ENCODE peak calls at places on chromosomes 11 and 22, in five cellular contexts. One of them, this sample, is unnamed.

GRCh38 chr22:20572132-20572802 is 64.9 kb downstream of the MED15 start:
- DNase-seq in effector memory CD4-positive, alpha-beta T cell: no peak
- DNase-seq in T-helper 17 cell: no peak
- DNase-seq in OCI-LY7: no peak
- DNase-seq in EH: no peak
- DNase-seq in this sample: no peak

GRCh38 chr11:110376711-110377324 is 52.9 kb upstream of the FDX1 start:
- DNase-seq in effector memory CD4-positive, alpha-beta T cell: peak
- DNase-seq in T-helper 17 cell: no peak
- DNase-seq in OCI-LY7: peak
- DNase-seq in EH: peak
- DNase-seq in this sample: peak

GRCh38 chr11:116107229-116107628 is 603.0 kb upstream of the CADM1 start:
- DNase-seq in effector memory CD4-positive, alpha-beta T cell: no peak
- DNase-seq in T-helper 17 cell: no peak
- DNase-seq in OCI-LY7: no peak
- DNase-seq in EH: no peak
- DNase-seq in this sample: no peak

GRCh38 chr11:118156531-118157185 is 4.0 kb upstream of the SCN4B start:
- DNase-seq in effector memory CD4-positive, alpha-beta T cell: no peak
- DNase-seq in T-helper 17 cell: no peak
- DNase-seq in OCI-LY7: no peak
- DNase-seq in EH: no peak
- DNase-seq in this sample: peak

GRCh38 chr11:70304208-70304603 is 33.7 kb downstream of the PPFIA1 start:
- DNase-seq in effector memory CD4-positive, alpha-beta T cell: no peak
- DNase-seq in T-helper 17 cell: no peak
- DNase-seq in OCI-LY7: no peak
- DNase-seq in EH: no peak
- DNase-seq in this sample: no peak

GRCh38 chr11:46472662-46472994 is 81.1 kb upstream of the CHRM4 start:
- DNase-seq in effector memory CD4-positive, alpha-beta T cell: no peak
- DNase-seq in T-helper 17 cell: no peak
- DNase-seq in OCI-LY7: no peak
- DNase-seq in EH: no peak
- DNase-seq in this sample: no peak

GRCh38 chr11:120715239-120715638 is 203.7 kb downstream of the GRIK4 start:
- DNase-seq in effector memory CD4-positive, alpha-beta T cell: no peak
- DNase-seq in T-helper 17 cell: no peak
- DNase-seq in OCI-LY7: peak
- DNase-seq in EH: peak
- DNase-seq in this sample: no peak

GRCh38 chr22:21652547-21653545 is 10.7 kb downstream of the SDF2L1 start:
- DNase-seq in effector memory CD4-positive, alpha-beta T cell: no peak
- DNase-seq in T-helper 17 cell: no peak
- DNase-seq in OCI-LY7: peak
- DNase-seq in EH: no peak
- DNase-seq in this sample: peak

GRCh38 chr22:26763633-26764295 is 106.4 kb downstream of the MIAT start:
- DNase-seq in effector memory CD4-positive, alpha-beta T cell: no peak
- DNase-seq in T-helper 17 cell: no peak
- DNase-seq in OCI-LY7: no peak
- DNase-seq in EH: peak
- DNase-seq in this sample: no peak

GRCh38 chr11:125263268-125263790 is 98.8 kb downstream of the PKNOX2 start:
- DNase-seq in effector memory CD4-positive, alpha-beta T cell: no peak
- DNase-seq in T-helper 17 cell: no peak
- DNase-seq in OCI-LY7: no peak
- DNase-seq in EH: peak
- DNase-seq in this sample: no peak

GRCh38 chr11:93821617-93822016 is 28.8 kb downstream of the VSTM5 start:
- DNase-seq in effector memory CD4-positive, alpha-beta T cell: no peak
- DNase-seq in T-helper 17 cell: no peak
- DNase-seq in OCI-LY7: no peak
- DNase-seq in EH: no peak
- DNase-seq in this sample: no peak

GRCh38 chr11:104665631-104666030 is 232.6 kb downstream of the CASP12 start:
- DNase-seq in effector memory CD4-positive, alpha-beta T cell: no peak
- DNase-seq in T-helper 17 cell: no peak
- DNase-seq in OCI-LY7: no peak
- DNase-seq in EH: no peak
- DNase-seq in this sample: no peak

GRCh38 chr11:79232346-79232745 is 208.5 kb downstream of the TENM4 start:
- DNase-seq in effector memory CD4-positive, alpha-beta T cell: no peak
- DNase-seq in T-helper 17 cell: no peak
- DNase-seq in OCI-LY7: no peak
- DNase-seq in EH: no peak
- DNase-seq in this sample: no peak

GRCh38 chr11:61691378-61692156 is 11.4 kb downstream of the DAGLA start:
- DNase-seq in effector memory CD4-positive, alpha-beta T cell: no peak
- DNase-seq in T-helper 17 cell: no peak
- DNase-seq in OCI-LY7: no peak
- DNase-seq in EH: no peak
- DNase-seq in this sample: no peak

GRCh38 chr11:13745165-13745564 is 76.7 kb downstream of the FAR1 start:
- DNase-seq in effector memory CD4-positive, alpha-beta T cell: no peak
- DNase-seq in T-helper 17 cell: no peak
- DNase-seq in OCI-LY7: no peak
- DNase-seq in EH: no peak
- DNase-seq in this sample: no peak

GRCh38 chr22:49149721-49150608 is 677.7 kb downstream of the BRD1 start:
- DNase-seq in effector memory CD4-positive, alpha-beta T cell: no peak
- DNase-seq in T-helper 17 cell: no peak
- DNase-seq in OCI-LY7: no peak
- DNase-seq in EH: no peak
- DNase-seq in this sample: no peak

GRCh38 chr11:95585071-95585751 is 204.4 kb downstream of the FAM76B start:
- DNase-seq in effector memory CD4-positive, alpha-beta T cell: no peak
- DNase-seq in T-helper 17 cell: no peak
- DNase-seq in OCI-LY7: no peak
- DNase-seq in EH: peak
- DNase-seq in this sample: no peak

GRCh38 chr22:49303781-49304461 is 523.8 kb downstream of the BRD1 start:
- DNase-seq in effector memory CD4-positive, alpha-beta T cell: no peak
- DNase-seq in T-helper 17 cell: no peak
- DNase-seq in OCI-LY7: no peak
- DNase-seq in EH: no peak
- DNase-seq in this sample: no peak

GRCh38 chr11:74321487-74322188 is 10.2 kb upstream of the P4HA3 start:
- DNase-seq in effector memory CD4-positive, alpha-beta T cell: no peak
- DNase-seq in T-helper 17 cell: no peak
- DNase-seq in OCI-LY7: peak
- DNase-seq in EH: peak
- DNase-seq in this sample: peak

GRCh38 chr11:34860034-34860433 is 56.1 kb downstream of the APIP start:
- DNase-seq in effector memory CD4-positive, alpha-beta T cell: no peak
- DNase-seq in T-helper 17 cell: no peak
- DNase-seq in OCI-LY7: no peak
- DNase-seq in EH: no peak
- DNase-seq in this sample: peak

GRCh38 chr11:109695696-109696095 is 273.7 kb downstream of the C11orf87 start:
- DNase-seq in effector memory CD4-positive, alpha-beta T cell: no peak
- DNase-seq in T-helper 17 cell: no peak
- DNase-seq in OCI-LY7: no peak
- DNase-seq in EH: peak
- DNase-seq in this sample: no peak

GRCh38 chr11:115314330-115314729 is 189.9 kb downstream of the CADM1 start:
- DNase-seq in effector memory CD4-positive, alpha-beta T cell: no peak
- DNase-seq in T-helper 17 cell: no peak
- DNase-seq in OCI-LY7: no peak
- DNase-seq in EH: no peak
- DNase-seq in this sample: no peak

GRCh38 chr11:78381867-78382266 is 35.8 kb downstream of the GAB2 start:
- DNase-seq in effector memory CD4-positive, alpha-beta T cell: no peak
- DNase-seq in T-helper 17 cell: no peak
- DNase-seq in OCI-LY7: no peak
- DNase-seq in EH: peak
- DNase-seq in this sample: no peak

GRCh38 chr11:108970221-108970991 is 305.5 kb downstream of the DDX10 start:
- DNase-seq in effector memory CD4-positive, alpha-beta T cell: no peak
- DNase-seq in T-helper 17 cell: no peak
- DNase-seq in OCI-LY7: no peak
- DNase-seq in EH: no peak
- DNase-seq in this sample: no peak

GRCh38 chr11:32597914-32598313 is 14.3 kb downstream of the EIF3M start:
- DNase-seq in effector memory CD4-positive, alpha-beta T cell: no peak
- DNase-seq in T-helper 17 cell: no peak
- DNase-seq in OCI-LY7: no peak
- DNase-seq in EH: no peak
- DNase-seq in this sample: no peak

GRCh38 chr22:46053563-46054090 is 76.7 kb upstream of the WNT7B start:
- DNase-seq in effector memory CD4-positive, alpha-beta T cell: peak
- DNase-seq in T-helper 17 cell: peak
- DNase-seq in OCI-LY7: peak
- DNase-seq in EH: peak
- DNase-seq in this sample: no peak